ENCODE peak calls at places on chromosomes 1 and 21, in four cellular contexts. Q is right atrium auricular region, A is sigmoid colon, L is uterus. W is an unnamed sample.

GRCh38 chr21:33025471-33026298 is at the start of gene OLIG2:
- DNase-seq in Q (no peak), A (peak; percentile 50), L (no peak), W (no peak)

GRCh38 chr1:61782771-61783170 is 40.5 kb downstream of the PATJ start:
- DNase-seq in Q (no peak), A (no peak), L (no peak), W (no peak)

GRCh38 chr1:234919061-234919755 is 209.4 kb downstream of the TOMM20 start:
- DNase-seq in Q (no peak), A (peak; percentile 87), L (peak; percentile 58), W (no peak)

GRCh38 chr1:13224480-13225060 is 1.4 kb downstream of the PRAMEF18 start:
- DNase-seq in Q (peak; percentile 30), A (no peak), L (no peak), W (no peak)

GRCh38 chr1:32263744-32264143 is 12.7 kb downstream of the LCK start:
- DNase-seq in Q (no peak), A (no peak), L (no peak), W (no peak)

GRCh38 chr1:179889619-179890018 is 7.5 kb downstream of the TOR1AIP1 start:
- DNase-seq in Q (no peak), A (no peak), L (no peak), W (no peak)

GRCh38 chr1:206039046-206039929 is 13.7 kb upstream of the RHEX start:
- DNase-seq in Q (no peak), A (no peak), L (no peak), W (no peak)

GRCh38 chr1:148264374-148265276 is 112.5 kb upstream of the NBPF11 start:
- DNase-seq in Q (no peak), A (no peak), L (peak; percentile 23), W (no peak)

GRCh38 chr1:184160236-184160635 is 108.7 kb downstream of the TSEN15 start:
- DNase-seq in Q (no peak), A (no peak), L (no peak), W (no peak)

GRCh38 chr1:185939142-185939541 is 205.0 kb downstream of the HMCN1 start:
- DNase-seq in Q (no peak), A (no peak), L (no peak), W (no peak)

GRCh38 chr1:31259746-31260145 is 20.1 kb upstream of the NKAIN1 start:
- DNase-seq in Q (no peak), A (no peak), L (no peak), W (no peak)

GRCh38 chr1:31261916-31262315 is 22.2 kb upstream of the NKAIN1 start:
- DNase-seq in Q (no peak), A (no peak), L (no peak), W (no peak)

GRCh38 chr1:31258581-31258980 is 18.9 kb upstream of the NKAIN1 start:
- DNase-seq in Q (no peak), A (no peak), L (no peak), W (no peak)

GRCh38 chr1:31257213-31257612 is 17.5 kb upstream of the NKAIN1 start:
- DNase-seq in Q (no peak), A (no peak), L (no peak), W (no peak)
- H3K4me3 ChIP-seq in Q (no peak overlapping the region), A (no peak overlapping the region), L (no peak overlapping the region), W (no peak overlapping the region)

GRCh38 chr1:169109561-169110134 is 3.2 kb downstream of the ATP1B1 start:
- DNase-seq in Q (peak; percentile 87), A (peak; percentile 92), L (peak; percentile 53), W (peak; percentile 74)
- H3K27ac ChIP-seq in Q (peak overlapping the region; percentile 93), A (peak overlapping the region; percentile 97), L (peak overlapping the region; percentile 82), W (peak overlapping the region; percentile 80)

GRCh38 chr1:151143986-151144385 is 2.4 kb downstream of the SEMA6C start:
- DNase-seq in Q (no peak), A (no peak), L (no peak), W (no peak)

GRCh38 chr1:151144474-151145157 is 1.8 kb downstream of the SEMA6C start:
- DNase-seq in Q (no peak), A (no peak), L (no peak), W (no peak)

GRCh38 chr1:151146072-151146415 is 387 bp downstream of the SEMA6C start:
- DNase-seq in Q (no peak), A (peak; percentile 71), L (no peak), W (no peak)

GRCh38 chr1:151146416-151147131 is at the start of gene SEMA6C:
- DNase-seq in Q (peak; percentile 94), A (peak; percentile 98), L (peak; percentile 96), W (peak; percentile 96)

DNA sequence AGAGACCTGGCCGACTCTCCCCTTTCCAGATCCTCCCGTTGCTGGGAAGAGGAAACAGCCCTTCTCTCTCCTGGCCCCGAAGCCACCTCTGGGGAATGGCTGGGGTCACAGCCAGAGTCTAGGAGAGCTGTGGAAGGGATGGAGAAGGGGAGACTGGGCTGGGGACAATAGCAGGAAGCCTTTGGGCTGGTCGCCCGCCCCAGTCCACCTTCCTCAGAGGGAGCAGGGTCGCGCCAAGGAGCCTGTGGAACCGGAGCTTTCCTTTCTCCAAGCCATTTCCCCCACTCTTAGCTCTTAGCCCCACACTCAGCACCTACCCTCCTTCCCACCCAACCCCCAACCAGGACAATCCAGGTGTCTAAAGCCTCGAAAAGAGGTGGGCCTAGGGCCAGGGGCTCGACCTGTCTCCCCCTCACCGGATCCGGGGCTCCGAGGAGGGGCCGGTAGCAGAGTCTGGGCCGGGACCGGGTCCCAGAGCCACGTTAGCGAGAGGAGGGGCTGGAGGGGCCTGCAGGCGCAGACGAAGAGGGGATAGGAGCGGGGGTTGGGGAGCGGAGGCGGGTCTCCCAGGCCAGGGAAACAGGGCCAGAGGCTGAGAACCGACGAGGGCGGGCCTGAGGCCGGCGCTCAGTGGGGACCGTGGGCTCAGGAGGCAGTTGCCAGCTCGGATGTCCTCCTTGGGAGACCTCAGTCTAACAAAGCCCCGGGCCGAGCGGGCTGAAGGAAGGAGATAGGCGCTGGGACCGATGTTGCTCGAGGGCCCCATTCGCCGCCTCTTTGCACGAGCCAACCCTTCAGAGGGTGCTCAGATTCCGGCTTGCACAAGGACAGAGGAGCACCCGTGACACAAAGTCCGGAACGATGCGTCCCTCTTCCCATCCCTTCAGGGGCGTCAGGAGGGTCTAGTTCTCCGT is 1.0 kb downstream of the SEMA6C start:
- DNase-seq in Q (no peak), A (peak; percentile 73), L (no peak), W (no peak)
- H3K4me3 ChIP-seq in Q (peak overlapping the region; percentile 93), A (peak overlapping the region; percentile 82), L (peak overlapping the region; percentile 93), W (peak overlapping the region; percentile 77)

DNA sequence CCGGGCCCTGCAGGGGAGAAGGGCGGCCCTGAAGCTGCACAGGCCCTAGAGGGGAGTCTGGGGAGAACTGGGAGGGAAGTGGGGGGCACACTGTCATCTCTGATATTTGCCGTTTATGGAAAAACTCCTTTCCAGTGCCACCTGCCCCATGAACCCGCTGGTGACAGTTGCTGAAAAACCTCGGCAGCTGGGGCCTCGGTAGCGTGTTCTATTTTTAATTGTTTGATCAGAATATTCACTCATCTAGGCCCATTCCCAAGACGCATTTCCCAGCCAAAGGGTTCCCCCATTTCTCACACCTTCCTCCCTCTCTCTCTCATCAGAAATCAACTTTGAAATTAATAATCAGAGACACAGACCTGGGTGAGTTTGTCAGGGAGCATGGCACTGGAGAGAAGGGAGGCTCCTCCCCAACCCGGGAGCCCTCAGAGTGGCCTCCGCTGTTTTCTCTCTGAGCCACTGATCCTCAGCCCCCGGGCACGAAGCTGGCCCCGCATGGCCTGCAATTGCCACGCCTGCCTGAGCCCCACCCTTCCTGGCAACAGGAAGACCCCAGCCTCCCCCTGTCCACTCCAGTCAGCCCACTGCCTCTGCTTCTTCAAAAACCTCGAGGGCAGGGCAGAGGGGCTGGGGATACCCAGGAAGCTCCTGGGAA is 111.1 kb downstream of the CASZ1 start:
- DNase-seq in Q (no peak), A (no peak), L (no peak), W (no peak)
- H3K27ac ChIP-seq in Q (peak overlapping the region; percentile 86), A (peak overlapping the region; percentile 96), L (peak overlapping the region; percentile 48), W (no peak overlapping the region)

GRCh38 chr1:24281591-24281990 is 37.6 kb upstream of the GRHL3 start:
- DNase-seq in Q (no peak), A (no peak), L (no peak), W (no peak)
- H3K4me3 ChIP-seq in Q (no peak overlapping the region), A (no peak overlapping the region), L (no peak overlapping the region), W (no peak overlapping the region)